ENCODE peak calls at places on chromosome 1, in ten cellular contexts. I is effector memory CD4-positive, alpha-beta T cell; Q is KBM-7; J is astrocyte of the cerebellum; B is left ventricle myocardium superior; W is islet precursor cell; S is colonic mucosa; F is sciatic nerve; L is mucosa of gallbladder; E is OCI-LY7. G is an unnamed sample.

GRCh38 chr1:198696211-198696610 is 57.4 kb downstream of the PTPRC start:
- DNase-seq in I (no peak), Q (no peak), J (no peak), B (no peak), W (no peak), S (no peak), F (no peak), L (no peak), E (peak; percentile 51), G (no peak)

GRCh38 chr1:33298623-33299277 is 22.1 kb downstream of the A3GALT2 start:
- DNase-seq in I (peak; percentile 23), Q (peak; percentile 82), J (peak; percentile 16), B (peak; percentile 85), W (peak; percentile 81), S (peak; percentile 67), F (peak; percentile 82), L (peak; percentile 56), E (peak; percentile 65), G (peak; percentile 58)

GRCh38 chr1:37561794-37562132 is 5.0 kb downstream of the DNALI1 start:
- DNase-seq in I (peak; percentile 15), Q (peak; percentile 28), J (no peak), B (no peak), W (peak; percentile 65), S (peak; percentile 25), F (no peak), L (no peak), E (peak; percentile 64), G (no peak)

GRCh38 chr1:229023651-229024295 is 247.1 kb upstream of the RAB4A start:
- DNase-seq in I (no peak), Q (peak; percentile 65), J (no peak), B (peak; percentile 48), W (peak; percentile 69), S (no peak), F (no peak), L (peak; percentile 22), E (no peak), G (no peak)

GRCh38 chr1:173392895-173393654 is 84.1 kb upstream of the PRDX6 start:
- DNase-seq in I (no peak), Q (no peak), J (no peak), B (no peak), W (peak; percentile 83), S (no peak), F (no peak), L (no peak), E (no peak), G (no peak)

GRCh38 chr1:215052656-215053055 is 29.9 kb upstream of the KCNK2 start:
- DNase-seq in I (no peak), Q (no peak), J (peak; percentile 38), B (no peak), W (no peak), S (no peak), F (no peak), L (no peak), E (no peak), G (no peak)

GRCh38 chr1:15354580-15354965 is 55.1 kb upstream of the EFHD2 start:
- DNase-seq in I (no peak), Q (no peak), J (no peak), B (no peak), W (no peak), S (no peak), F (no peak), L (no peak), E (no peak), G (no peak)

GRCh38 chr1:111192643-111193519 is 7.6 kb downstream of the DENND2D start:
- DNase-seq in I (peak; percentile 43), Q (peak; percentile 46), J (no peak), B (no peak), W (peak; percentile 56), S (no peak), F (no peak), L (no peak), E (no peak), G (no peak)

G was measured in MM.1S.